ENCODE peak calls at places on chromosomes 12 and 14, in four cellular contexts. One of them, this sample, is unnamed.

GRCh38 chr12:46786774-46787173 is 39.0 kb downstream of the SLC38A4 start:
- DNase-seq in gastrocnemius medialis: no peak
- DNase-seq in pancreas: no peak
- DNase-seq in spleen: no peak
- DNase-seq in this sample: no peak

GRCh38 chr12:127548123-127548553 is 718.8 kb upstream of the TMEM132C start:
- DNase-seq in spleen: no peak
- DNase-seq in pancreas: no peak
- DNase-seq in gastrocnemius medialis: no peak
- DNase-seq in this sample: no peak

GRCh38 chr14:70416717-70417349 is at the start of gene SYNJ2BP:
- DNase-seq in spleen: peak
- DNase-seq in gastrocnemius medialis: peak
- DNase-seq in pancreas: peak
- DNase-seq in this sample: peak

GRCh38 chr12:118649765-118650585 is 273.6 kb downstream of the SUDS3 start:
- DNase-seq in pancreas: no peak
- DNase-seq in spleen: no peak
- DNase-seq in gastrocnemius medialis: no peak
- DNase-seq in this sample: no peak

GRCh38 chr12:116508145-116509121 is 50.7 kb upstream of the MAP1LC3B2 start:
- DNase-seq in pancreas: peak
- DNase-seq in gastrocnemius medialis: no peak
- DNase-seq in spleen: peak
- DNase-seq in this sample: peak

GRCh38 chr14:68789002-68789797 is 3.7 kb downstream of the ZFP36L1 start:
- DNase-seq in pancreas: peak
- DNase-seq in spleen: peak
- DNase-seq in gastrocnemius medialis: peak
- DNase-seq in this sample: peak

GRCh38 chr12:54370218-54370730 is 6.0 kb upstream of the GPR84 start:
- DNase-seq in spleen: peak
- DNase-seq in gastrocnemius medialis: peak
- DNase-seq in pancreas: peak
- DNase-seq in this sample: peak

GRCh38 chr12:76391461-76391860 is 43.2 kb upstream of the BBS10 start:
- DNase-seq in gastrocnemius medialis: peak
- DNase-seq in pancreas: no peak
- DNase-seq in spleen: no peak
- DNase-seq in this sample: no peak

GRCh38 chr12:124605869-124606774 is 38.7 kb upstream of the NCOR2 start:
- DNase-seq in pancreas: no peak
- DNase-seq in gastrocnemius medialis: no peak
- DNase-seq in spleen: no peak
- DNase-seq in this sample: no peak

GRCh38 chr12:86772688-86773087 is 516.5 kb upstream of the MGAT4C start:
- DNase-seq in pancreas: no peak
- DNase-seq in spleen: no peak
- DNase-seq in gastrocnemius medialis: no peak
- DNase-seq in this sample: no peak

GRCh38 chr12:47317182-47317915 is 237.6 kb upstream of the AMIGO2 start:
- DNase-seq in gastrocnemius medialis: no peak
- DNase-seq in spleen: peak
- DNase-seq in pancreas: no peak
- DNase-seq in this sample: no peak

GRCh38 chr12:104250366-104251125 is 35.0 kb downstream of the TXNRD1 start:
- DNase-seq in pancreas: no peak
- DNase-seq in gastrocnemius medialis: no peak
- DNase-seq in spleen: no peak
- DNase-seq in this sample: no peak

GRCh38 chr12:129827985-129828384 is 75.8 kb downstream of the TMEM132D start:
- DNase-seq in pancreas: no peak
- DNase-seq in spleen: no peak
- DNase-seq in gastrocnemius medialis: no peak
- DNase-seq in this sample: no peak

GRCh38 chr12:105907982-105908381 is 230.8 kb downstream of the NUAK1 start:
- DNase-seq in spleen: no peak
- DNase-seq in gastrocnemius medialis: no peak
- DNase-seq in pancreas: no peak
- DNase-seq in this sample: no peak

GRCh38 chr14:95337052-95337595 is 17.4 kb upstream of the CLMN start:
- DNase-seq in pancreas: no peak
- DNase-seq in gastrocnemius medialis: no peak
- DNase-seq in spleen: no peak
- DNase-seq in this sample: no peak

GRCh38 chr12:75571651-75572050 is 60.2 kb upstream of the KRR1 start:
- DNase-seq in pancreas: no peak
- DNase-seq in spleen: no peak
- DNase-seq in gastrocnemius medialis: no peak
- DNase-seq in this sample: no peak

GRCh38 chr12:25249951-25250738 is 584 bp downstream of the KRAS start:
- DNase-seq in spleen: peak
- DNase-seq in pancreas: peak
- DNase-seq in gastrocnemius medialis: peak
- DNase-seq in this sample: peak

GRCh38 chr12:44876554-44877275 is 600 bp upstream of the NELL2 start:
- DNase-seq in gastrocnemius medialis: no peak
- DNase-seq in spleen: peak
- DNase-seq in pancreas: peak
- DNase-seq in this sample: no peak

GRCh38 chr12:4031703-4032291 is 158.6 kb upstream of the PARP11 start:
- DNase-seq in gastrocnemius medialis: peak
- DNase-seq in spleen: peak
- DNase-seq in pancreas: peak
- DNase-seq in this sample: peak

GRCh38 chr14:85426068-85426935 is 103.6 kb upstream of the FLRT2 start:
- DNase-seq in gastrocnemius medialis: no peak
- DNase-seq in pancreas: no peak
- DNase-seq in spleen: no peak
- DNase-seq in this sample: no peak

GRCh38 chr14:94458558-94459200 is 6.1 kb upstream of the SERPINA11 start:
- DNase-seq in spleen: no peak
- DNase-seq in gastrocnemius medialis: no peak
- DNase-seq in pancreas: no peak
- DNase-seq in this sample: no peak

GRCh38 chr14:34044666-34045306 is 93.9 kb upstream of the EGLN3 start:
- DNase-seq in spleen: no peak
- DNase-seq in pancreas: no peak
- DNase-seq in gastrocnemius medialis: no peak
- DNase-seq in this sample: no peak

GRCh38 chr12:47903151-47903611 is 1.6 kb downstream of the VDR start:
- DNase-seq in spleen: no peak
- DNase-seq in gastrocnemius medialis: peak
- DNase-seq in pancreas: no peak
- DNase-seq in this sample: no peak

GRCh38 chr12:77940566-77940965 is 109.9 kb downstream of the NAV3 start:
- DNase-seq in gastrocnemius medialis: no peak
- DNase-seq in pancreas: no peak
- DNase-seq in spleen: no peak
- DNase-seq in this sample: no peak

GRCh38 chr12:77943466-77943865 is 112.8 kb downstream of the NAV3 start:
- DNase-seq in spleen: no peak
- DNase-seq in pancreas: no peak
- DNase-seq in gastrocnemius medialis: no peak
- DNase-seq in this sample: no peak

GRCh38 chr12:77940011-77940423 is 109.3 kb downstream of the NAV3 start:
- DNase-seq in gastrocnemius medialis: no peak
- DNase-seq in spleen: no peak
- DNase-seq in pancreas: no peak
- DNase-seq in this sample: peak

GRCh38 chr12:77938301-77938700 is 107.6 kb downstream of the NAV3 start:
- DNase-seq in spleen: no peak
- DNase-seq in pancreas: no peak
- DNase-seq in gastrocnemius medialis: no peak
- DNase-seq in this sample: no peak

DNA sequence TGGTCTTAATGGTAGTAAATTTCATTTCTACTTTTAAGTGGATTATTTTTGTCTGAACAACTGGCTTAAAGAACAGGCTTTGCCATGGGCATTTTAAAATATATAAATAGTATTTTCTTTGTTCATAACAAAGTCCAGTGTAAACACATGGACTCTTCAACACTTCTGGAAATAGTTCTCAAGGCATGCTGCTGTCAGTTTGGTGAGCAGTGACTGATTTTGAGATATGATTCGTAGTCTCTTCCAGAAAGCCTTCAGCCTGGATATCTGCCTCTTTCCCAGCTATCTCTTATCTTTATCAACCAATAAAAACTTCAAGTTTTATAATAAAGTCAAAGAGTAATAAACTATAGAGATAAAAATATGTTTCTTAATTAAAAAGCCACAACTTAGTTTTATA is 110.7 kb downstream of the NAV3 start:
- DNase-seq in pancreas: no peak
- DNase-seq in spleen: no peak
- DNase-seq in gastrocnemius medialis: no peak
- DNase-seq in this sample: no peak
- H3K27ac ChIP-seq in pancreas: no peak
- H3K27ac ChIP-seq in spleen: no peak
- H3K27ac ChIP-seq in gastrocnemius medialis: no peak
- H3K27ac ChIP-seq in this sample: peak

GRCh38 chr14:106802413-106803364 is 1276.3 kb downstream of the TMEM121 start:
- DNase-seq in pancreas: peak
- DNase-seq in gastrocnemius medialis: no peak
- DNase-seq in spleen: no peak
- DNase-seq in this sample: no peak
- TF ChIP-seq CTCF in pancreas: no peak
- TF ChIP-seq CTCF in gastrocnemius medialis: no peak
- TF ChIP-seq CTCF in spleen: no peak
- TF ChIP-seq CTCF in this sample: no peak

DNA sequence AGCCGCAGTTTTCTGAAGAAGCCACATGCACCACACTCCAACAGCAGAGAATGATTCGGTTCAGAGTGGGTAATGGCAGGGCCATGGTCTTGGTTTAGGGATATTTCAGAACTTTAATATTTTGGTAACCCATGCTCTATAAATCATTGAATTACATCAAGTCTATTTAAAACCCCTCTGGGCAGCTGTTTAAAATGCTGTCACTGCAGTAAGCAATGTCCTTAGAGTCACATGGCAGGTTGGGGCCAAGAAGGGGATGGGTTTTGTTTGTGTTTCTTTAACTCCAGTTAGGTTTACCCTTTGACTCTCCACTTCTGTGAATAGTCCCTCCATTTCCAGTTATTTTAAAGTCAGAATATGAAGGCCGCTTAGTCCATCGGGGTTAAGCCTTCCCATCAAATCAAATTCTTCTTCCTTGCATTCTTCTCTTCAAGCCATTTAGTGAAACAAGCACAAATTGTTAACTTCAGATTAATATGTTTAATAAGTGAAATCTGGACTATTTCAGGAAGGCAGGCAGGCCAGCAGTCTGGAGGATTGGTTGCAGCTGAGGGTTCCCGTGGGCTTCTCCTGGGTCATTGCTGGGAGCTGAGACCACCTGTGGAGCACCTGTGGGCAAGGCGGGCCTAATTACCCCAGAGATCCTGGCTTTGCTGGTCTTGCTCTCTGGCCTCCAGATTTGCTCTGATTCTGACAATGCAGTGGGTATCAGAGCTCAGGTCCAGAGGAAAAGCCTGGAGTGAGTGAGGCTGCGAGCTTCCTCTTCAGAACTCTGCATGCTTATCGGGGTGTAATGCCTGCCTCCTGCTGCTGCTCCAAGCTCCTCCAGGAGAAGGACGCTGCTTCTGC is 94.1 kb downstream of the TMEM30B start:
- DNase-seq in pancreas: no peak
- DNase-seq in spleen: no peak
- DNase-seq in gastrocnemius medialis: peak
- DNase-seq in this sample: peak
- H3K27ac ChIP-seq in pancreas: no peak
- H3K27ac ChIP-seq in spleen: no peak
- H3K27ac ChIP-seq in gastrocnemius medialis: peak
- H3K27ac ChIP-seq in this sample: no peak

GRCh38 chr14:21395450-21395849 is 11.6 kb upstream of the SUPT16H start:
- DNase-seq in pancreas: no peak
- DNase-seq in spleen: no peak
- DNase-seq in gastrocnemius medialis: no peak
- DNase-seq in this sample: no peak
- TF ChIP-seq CTCF in pancreas: no peak
- TF ChIP-seq CTCF in spleen: no peak
- TF ChIP-seq CTCF in gastrocnemius medialis: no peak
- TF ChIP-seq CTCF in this sample: no peak

GRCh38 chr12:593396-593976 is 69.8 kb downstream of the NINJ2 start:
- DNase-seq in spleen: no peak
- DNase-seq in gastrocnemius medialis: no peak
- DNase-seq in pancreas: no peak
- DNase-seq in this sample: no peak
- H3K27ac ChIP-seq in spleen: peak
- H3K27ac ChIP-seq in gastrocnemius medialis: no peak
- H3K27ac ChIP-seq in pancreas: no peak
- H3K27ac ChIP-seq in this sample: no peak

DNA sequence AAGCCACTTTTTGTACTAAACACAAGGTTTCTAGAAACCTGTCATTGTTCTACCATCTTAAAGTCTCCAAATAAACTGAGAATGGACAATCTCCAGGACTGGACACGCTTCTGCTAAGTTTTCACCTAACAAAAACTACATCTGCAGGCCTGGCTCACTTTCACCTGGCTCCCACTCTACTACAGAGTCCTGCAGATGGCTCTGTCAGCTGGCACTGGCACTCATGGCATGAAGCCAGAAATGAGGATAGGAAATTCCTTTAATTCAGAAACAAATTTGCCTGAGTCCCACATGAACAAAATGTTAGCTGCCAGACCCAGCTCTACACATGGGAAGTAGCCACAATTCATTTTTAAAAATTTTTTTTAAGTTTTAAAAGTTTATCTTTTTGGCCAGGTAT is 42.1 kb downstream of the STXBP6 start:
- DNase-seq in gastrocnemius medialis: no peak
- DNase-seq in spleen: no peak
- DNase-seq in pancreas: peak
- DNase-seq in this sample: no peak
- TF ChIP-seq CTCF in gastrocnemius medialis: no peak
- TF ChIP-seq CTCF in spleen: no peak
- TF ChIP-seq CTCF in pancreas: no peak
- TF ChIP-seq CTCF in this sample: no peak

GRCh38 chr12:6980075-6980474 is 9.4 kb downstream of the EMG1 start:
- DNase-seq in pancreas: no peak
- DNase-seq in spleen: no peak
- DNase-seq in gastrocnemius medialis: no peak
- DNase-seq in this sample: no peak
- H3K27ac ChIP-seq in pancreas: no peak
- H3K27ac ChIP-seq in spleen: no peak
- H3K27ac ChIP-seq in gastrocnemius medialis: no peak
- H3K27ac ChIP-seq in this sample: no peak

GRCh38 chr12:121223283-121223946 is 13.5 kb downstream of the P2RX4 start:
- DNase-seq in spleen: no peak
- DNase-seq in pancreas: no peak
- DNase-seq in gastrocnemius medialis: no peak
- DNase-seq in this sample: no peak
- TF ChIP-seq CTCF in spleen: no peak
- TF ChIP-seq CTCF in pancreas: no peak
- TF ChIP-seq CTCF in gastrocnemius medialis: no peak
- TF ChIP-seq CTCF in this sample: no peak

This sample was measured in uterus.